ENCODE peak calls at places on chromosomes 11 and 22, in seven cellular contexts. K is transverse colon, D is fibroblast of mammary gland, X is SK-N-SH, J is sigmoid colon, R is AG04450, O is AG09309. U is an unnamed sample.

GRCh38 chr11:61599968-61600710 is 19.3 kb upstream of the SYT7 start:
- DNase-seq in K (no peak), D (no peak), X (no peak), J (no peak), R (no peak), O (no peak), U (no peak)

GRCh38 chr11:32817181-32817842 is 12.4 kb upstream of the PRRG4 start:
- DNase-seq in K (no peak), D (peak), X (no peak), J (no peak), R (no peak), O (no peak), U (peak)

GRCh38 chr22:23243006-23243573 is 62.8 kb downstream of the BCR start:
- DNase-seq in K (no peak), D (no peak), X (no peak), J (no peak), R (no peak), O (no peak), U (no peak)

GRCh38 chr11:44916797-44917196 is 33.9 kb downstream of the TP53I11 start:
- DNase-seq in K (no peak), D (no peak), X (no peak), J (no peak), R (no peak), O (no peak), U (no peak)

GRCh38 chr11:18936002-18936673 is 3.1 kb downstream of the MRGPRX1 start:
- DNase-seq in K (no peak), D (no peak), X (no peak), J (no peak), R (no peak), O (no peak), U (peak)

GRCh38 chr11:110629594-110629993 is 82.6 kb downstream of the ARHGAP20 start:
- DNase-seq in K (no peak), D (no peak), X (no peak), J (no peak), R (no peak), O (no peak), U (no peak)

GRCh38 chr22:19708323-19709011 is 5.8 kb upstream of the SEPTIN5 start:
- DNase-seq in K (no peak), D (no peak), X (peak), J (peak), R (no peak), O (no peak), U (no peak)

GRCh38 chr22:24834845-24835570 is 29.0 kb downstream of the SGSM1 start:
- DNase-seq in K (no peak), D (peak), X (peak), J (no peak), R (no peak), O (no peak), U (peak)

GRCh38 chr11:69643646-69644045 is 2.7 kb downstream of the CCND1 start:
- DNase-seq in K (no peak), D (no peak), X (no peak), J (no peak), R (no peak), O (no peak), U (no peak)

GRCh38 chr11:134687548-134687947 is 275.5 kb upstream of the B3GAT1 start:
- DNase-seq in K (no peak), D (no peak), X (no peak), J (no peak), R (no peak), O (no peak), U (no peak)

GRCh38 chr11:121067453-121067852 is 33.6 kb upstream of the TECTA start:
- DNase-seq in K (no peak), D (no peak), X (no peak), J (no peak), R (peak), O (no peak), U (no peak)

GRCh38 chr22:49817359-49817758 is 10.3 kb downstream of the BRD1 start:
- DNase-seq in K (no peak), D (no peak), X (no peak), J (no peak), R (no peak), O (no peak), U (no peak)

GRCh38 chr11:62680825-62681240 is 2.0 kb upstream of the UBXN1 start:
- DNase-seq in K (peak), D (peak), X (peak), J (peak), R (peak), O (no peak), U (peak)

GRCh38 chr11:67629386-67630229 is at the start of gene NUDT8:
- DNase-seq in K (peak), D (peak), X (peak), J (peak), R (no peak), O (no peak), U (peak)

GRCh38 chr11:69726019-69726418 is 22.2 kb upstream of the FGF19 start:
- DNase-seq in K (no peak), D (no peak), X (no peak), J (no peak), R (no peak), O (no peak), U (no peak)

GRCh38 chr22:47420211-47420610 is 657.8 kb downstream of the TBC1D22A start:
- DNase-seq in K (no peak), D (no peak), X (no peak), J (no peak), R (no peak), O (no peak), U (no peak)

GRCh38 chr11:47512701-47513100 is 40.2 kb downstream of the CELF1 start:
- DNase-seq in K (no peak), D (no peak), X (no peak), J (no peak), R (no peak), O (no peak), U (no peak)

GRCh38 chr22:28710889-28711285 is 30.7 kb downstream of the CHEK2 start:
- DNase-seq in K (no peak), D (peak), X (peak), J (no peak), R (no peak), O (no peak), U (no peak)

GRCh38 chr22:20254975-20255946 is 12.9 kb downstream of the RTN4R start:
- DNase-seq in K (no peak), D (no peak), X (peak), J (no peak), R (no peak), O (no peak), U (no peak)

GRCh38 chr11:79174045-79175008 is 266.5 kb downstream of the TENM4 start:
- DNase-seq in K (no peak), D (peak), X (no peak), J (no peak), R (no peak), O (no peak), U (peak)

GRCh38 chr11:96246718-96247540 is 96.1 kb downstream of the MAML2 start:
- DNase-seq in K (no peak), D (peak), X (no peak), J (no peak), R (no peak), O (peak), U (peak)

GRCh38 chr11:13249177-13249576 is 28.4 kb upstream of the BMAL1 start:
- DNase-seq in K (no peak), D (no peak), X (no peak), J (no peak), R (no peak), O (no peak), U (no peak)

GRCh38 chr11:84437129-84438123 is 1151.3 kb upstream of the CCDC90B start:
- DNase-seq in K (peak), D (peak), X (no peak), J (no peak), R (no peak), O (no peak), U (peak)

GRCh38 chr11:98772799-98773198 is 247.9 kb upstream of the CNTN5 start:
- DNase-seq in K (no peak), D (no peak), X (no peak), J (no peak), R (no peak), O (no peak), U (no peak)

GRCh38 chr11:63888170-63889086 is 28.5 kb downstream of the RCOR2 start:
- DNase-seq in K (peak), D (peak), X (no peak), J (peak), R (no peak), O (no peak), U (peak)

GRCh38 chr11:88656960-88657738 is 319.6 kb upstream of the CTSC start:
- DNase-seq in K (no peak), D (peak), X (no peak), J (no peak), R (no peak), O (no peak), U (peak)

GRCh38 chr22:46730568-46731245 is 7.3 kb downstream of the CERK start:
- DNase-seq in K (no peak), D (no peak), X (peak), J (no peak), R (no peak), O (no peak), U (no peak)

GRCh38 chr22:35023692-35024363 is 42.1 kb upstream of the ISX start:
- DNase-seq in K (peak), D (peak), X (peak), J (no peak), R (no peak), O (no peak), U (peak)

GRCh38 chr11:125923012-125923579 is 18.8 kb downstream of the DDX25 start:
- DNase-seq in K (peak), D (peak), X (peak), J (peak), R (peak), O (peak), U (peak)
- TF ChIP-seq CTCF in K (peak), D (peak), X (peak), J (peak), R (peak), O (peak), U (peak)

DNA sequence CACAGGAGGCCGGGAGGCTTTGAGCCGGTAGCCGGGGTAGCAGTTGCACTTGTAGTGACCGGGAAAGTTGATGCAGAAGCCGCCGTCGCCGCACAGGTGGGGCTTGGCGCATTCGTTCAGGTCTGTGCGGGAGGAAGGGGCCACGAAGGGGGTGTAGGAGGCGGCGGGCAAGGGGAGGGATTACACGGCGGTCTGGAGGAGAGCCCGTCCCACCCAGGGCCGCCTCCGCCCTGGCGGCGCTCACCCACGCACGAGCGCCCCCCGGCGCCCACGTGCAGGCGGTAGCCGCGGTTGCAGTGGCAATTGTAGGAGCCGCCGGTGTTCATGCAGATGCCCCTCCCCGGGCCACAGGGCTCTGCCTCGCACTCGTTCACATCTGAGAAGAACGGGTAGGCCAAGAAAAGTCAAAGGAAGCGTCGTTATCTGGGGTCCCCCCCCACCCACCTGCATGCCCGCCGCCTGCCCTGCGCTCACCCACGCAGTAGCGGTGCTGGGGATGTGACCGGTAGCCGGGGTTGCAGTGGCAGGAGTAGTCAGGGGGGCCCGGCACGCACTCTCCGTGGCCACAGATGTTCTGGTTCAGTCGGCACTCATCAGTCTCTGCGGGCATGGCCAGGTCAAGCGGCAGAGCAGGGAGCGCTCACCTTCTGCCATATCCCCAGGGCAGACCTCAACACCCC is 10.6 kb downstream of the LTBP3 start:
- DNase-seq in K (no peak), D (no peak), X (no peak), J (no peak), R (no peak), O (no peak), U (no peak)
- H3K4me3 ChIP-seq in K (no peak), D (no peak), X (no peak), J (no peak), R (no peak), O (no peak), U (no peak)

DNA sequence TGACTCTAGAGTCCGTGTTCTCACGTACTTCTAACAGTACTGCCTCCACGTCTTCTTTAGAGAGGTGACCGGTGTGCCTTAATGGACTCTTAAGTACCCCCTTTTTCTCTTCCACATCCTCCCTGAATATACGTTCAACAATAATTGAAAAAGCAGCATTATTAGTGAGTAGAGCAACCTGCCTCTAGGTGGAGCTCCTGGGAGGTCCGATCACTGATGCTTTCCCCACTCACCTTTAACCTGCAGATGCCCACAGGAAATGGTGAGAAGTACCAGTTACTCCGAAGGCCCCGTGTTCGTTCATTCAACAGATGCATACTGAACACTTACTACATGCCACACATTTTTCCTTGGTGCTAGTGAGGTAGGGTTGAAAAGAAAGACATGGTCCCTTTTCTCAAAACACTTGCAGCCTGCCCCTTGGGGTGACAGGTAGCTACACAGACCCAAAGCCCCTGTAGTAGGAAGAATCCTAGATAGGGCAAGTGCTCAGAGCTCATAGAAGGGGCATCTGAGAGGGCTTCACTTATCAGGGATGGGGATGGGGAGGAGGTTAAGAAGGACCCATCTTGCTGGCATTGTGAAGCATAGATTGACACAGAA is 72.7 kb downstream of the FEZ1 start:
- DNase-seq in K (no peak), D (no peak), X (no peak), J (no peak), R (no peak), O (no peak), U (peak)
- TF ChIP-seq CTCF in K (no peak), D (peak), X (peak), J (no peak), R (peak), O (peak), U (peak)

DNA sequence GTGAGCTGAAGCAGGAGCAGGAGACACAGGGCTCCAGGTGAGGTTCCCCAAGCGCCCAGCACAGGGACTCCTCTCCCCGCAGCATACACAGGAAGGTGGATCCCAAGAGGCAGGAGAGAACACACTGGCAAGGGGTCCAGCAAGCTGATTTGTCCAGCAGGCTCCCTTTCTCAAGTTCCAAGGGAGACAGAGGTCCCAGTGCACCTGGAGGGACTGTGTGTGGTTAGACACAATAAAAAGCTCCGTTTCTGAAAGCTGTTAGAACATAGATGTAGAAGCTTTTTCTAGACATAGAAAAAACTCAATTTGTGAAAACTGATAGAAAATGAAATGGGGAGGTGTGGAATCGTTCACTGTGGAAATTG is 1.8 kb downstream of the CALCB start:
- DNase-seq in K (no peak), D (no peak), X (no peak), J (no peak), R (no peak), O (no peak), U (no peak)
- H3K4me3 ChIP-seq in K (no peak), D (no peak), X (no peak), J (no peak), R (no peak), O (no peak), U (no peak)

DNA sequence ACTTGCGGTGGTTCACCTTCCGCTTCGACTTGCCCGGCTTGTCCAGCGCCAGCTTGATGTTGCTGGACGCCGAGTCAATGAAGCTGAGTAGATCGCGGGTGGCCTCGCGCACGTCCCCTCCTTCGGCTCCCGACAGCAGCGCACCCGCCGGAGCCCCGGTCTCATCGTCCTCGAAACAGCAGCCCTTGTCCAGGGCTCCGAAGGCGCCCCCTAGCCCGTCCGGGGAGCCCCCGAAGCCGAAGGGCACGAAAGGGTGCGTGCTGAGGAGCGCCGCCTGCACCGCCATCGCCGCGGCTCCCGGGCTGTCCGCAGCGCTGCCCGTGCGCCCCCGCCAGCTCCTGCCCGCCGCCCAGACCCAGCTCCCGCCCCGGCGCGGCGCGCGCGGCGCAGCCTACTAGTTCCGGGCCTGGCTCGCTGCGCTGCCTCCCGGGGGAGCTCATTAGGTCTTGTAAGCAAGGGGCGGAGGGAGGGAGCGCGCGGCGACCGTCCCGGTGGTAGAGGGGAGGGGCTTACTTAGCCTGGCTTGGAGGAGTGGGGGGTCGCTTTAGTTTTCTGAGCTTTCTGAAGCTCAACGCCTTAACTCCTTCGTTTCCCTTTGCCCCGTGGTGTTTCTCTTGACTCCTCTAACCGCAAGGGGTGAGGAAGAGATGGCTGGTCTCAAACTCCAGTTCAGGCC is at the start of gene FAM181B:
- DNase-seq in K (peak), D (peak), X (peak), J (peak), R (no peak), O (no peak), U (peak)
- TF ChIP-seq CTCF in K (no peak), D (no peak), X (no peak), J (no peak), R (no peak), O (no peak), U (no peak)

DNA sequence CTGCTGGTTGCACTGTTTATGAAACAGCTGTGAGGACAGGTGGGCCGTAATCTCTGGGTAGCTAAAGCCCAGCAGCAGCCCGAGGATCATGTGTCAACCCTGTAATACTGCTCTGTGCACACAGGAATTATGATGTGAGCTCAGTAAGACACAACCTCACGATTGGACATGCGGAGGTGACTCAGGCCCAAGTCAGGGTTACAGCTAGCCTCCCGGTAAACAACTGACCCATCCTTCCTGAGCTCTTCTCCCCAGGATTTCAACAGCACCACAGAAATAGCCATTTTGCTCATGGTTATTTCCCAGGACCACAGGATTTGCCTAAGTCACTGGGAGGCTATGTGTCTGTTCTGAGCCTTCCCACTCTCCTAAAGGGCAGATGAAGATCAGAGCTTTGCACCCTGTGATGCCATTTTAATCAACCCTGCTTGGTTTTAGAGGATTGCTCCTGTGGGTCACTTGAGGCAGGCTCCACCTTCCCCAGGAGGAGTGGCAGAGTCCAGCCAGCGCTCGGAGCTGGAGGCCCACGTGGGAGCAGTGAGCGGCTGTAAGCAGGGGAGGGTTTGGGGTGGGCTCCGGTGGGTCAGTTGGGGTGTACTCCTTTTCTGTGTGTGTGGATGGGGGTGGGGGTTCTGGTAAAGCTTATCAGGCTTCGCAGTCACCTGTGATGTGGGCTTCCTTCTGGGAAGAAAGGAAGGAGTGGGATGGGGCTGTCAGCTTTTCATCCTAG is at the start of gene AMPD3:
- DNase-seq in K (peak), D (peak), X (peak), J (peak), R (peak), O (peak), U (peak)
- H3K4me3 ChIP-seq in K (peak), D (peak), X (peak), J (peak), R (peak), O (peak), U (peak)

DNA sequence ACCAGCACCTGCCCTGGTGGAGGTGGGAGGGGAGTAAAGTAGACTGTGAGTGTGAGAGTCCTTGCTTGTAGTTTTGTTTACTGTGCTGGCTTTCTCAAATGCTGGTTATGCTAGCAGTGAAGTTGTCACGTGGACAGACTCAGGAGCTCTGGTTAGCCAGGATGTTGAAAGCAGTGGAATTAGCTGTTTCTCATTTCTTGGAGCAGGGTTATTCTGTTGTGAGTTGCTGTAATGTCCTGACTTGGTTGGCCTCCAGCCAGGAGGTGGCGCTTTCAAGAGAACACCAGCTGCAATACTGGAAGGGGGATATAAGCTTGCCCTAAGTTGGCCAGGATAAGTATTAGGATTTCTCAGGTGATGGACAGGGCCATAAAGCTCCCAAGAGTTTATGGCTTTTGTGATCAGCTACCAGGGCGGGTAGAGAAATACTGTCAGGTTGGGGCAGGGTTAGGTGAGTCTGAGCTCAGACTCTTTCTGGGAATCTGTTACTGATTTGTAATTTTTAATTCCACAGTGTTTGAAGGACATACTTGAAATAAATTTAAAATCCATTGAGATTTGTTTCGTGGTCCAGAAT is 13.7 kb downstream of the CYP2D6 start:
- DNase-seq in K (peak), D (peak), X (no peak), J (no peak), R (no peak), O (no peak), U (no peak)
- TF ChIP-seq CTCF in K (no peak), D (no peak), X (no peak), J (no peak), R (no peak), O (no peak), U (no peak)

GRCh38 chr11:64996710-64997380 is at the start of gene BATF2:
- DNase-seq in K (peak), D (peak), X (peak), J (peak), R (no peak), O (peak), U (peak)
- H3K4me3 ChIP-seq in K (peak), D (no peak), X (no peak), J (peak), R (peak), O (peak), U (no peak)

GRCh38 chr11:122556605-122557004 is 98.9 kb upstream of the UBASH3B start:
- DNase-seq in K (peak), D (no peak), X (no peak), J (no peak), R (no peak), O (no peak), U (peak)
- TF ChIP-seq CTCF in K (no peak), D (no peak), X (no peak), J (no peak), R (peak), O (no peak), U (no peak)

GRCh38 chr11:118998388-118998717 is 415 bp downstream of the CENATAC start:
- DNase-seq in K (peak), D (no peak), X (no peak), J (no peak), R (no peak), O (no peak), U (peak)
- H3K4me3 ChIP-seq in K (peak), D (peak), X (peak), J (peak), R (peak), O (peak), U (peak)

U was measured in epithelial cell of esophagus.